ENCODE peak calls at places on chromosomes 13 and 19, in eight cellular contexts. One of them, this sample, is unnamed.

GRCh38 chr13:109397285-109397684 is 389.1 kb downstream of the IRS2 start:
- ATAC-seq in left lung: no peak
- ATAC-seq in activated CD8-positive, alpha-beta memory T cell treated with anti-CD3 and anti-CD28 coated beads, Interleukin-2, amount 10 ng/mL, durations not matched to agents 7 days and 5 days: no peak
- ATAC-seq in psoas muscle: no peak
- ATAC-seq in left ventricle myocardium superior: no peak
- ATAC-seq in activated naive CD4-positive, alpha-beta T cell treated with anti-CD3 and anti-CD28 coated beads, Interleukin-2, amount 50 U/mL, for 72 hours: no peak
- ATAC-seq in activated CD4-positive, CD25-positive, alpha-beta regulatory T cell treated with anti-CD3 and anti-CD28 coated beads, Interleukin-2, amount 50 U/mL, for 24 hours: no peak
- ATAC-seq in natural killer cell: no peak
- ATAC-seq in this sample: no peak

GRCh38 chr19:13015361-13016231 is 20.3 kb downstream of the NFIX start:
- ATAC-seq in left lung: peak
- ATAC-seq in activated CD8-positive, alpha-beta memory T cell treated with anti-CD3 and anti-CD28 coated beads, Interleukin-2, amount 10 ng/mL, durations not matched to agents 7 days and 5 days: no peak
- ATAC-seq in psoas muscle: no peak
- ATAC-seq in left ventricle myocardium superior: no peak
- ATAC-seq in activated naive CD4-positive, alpha-beta T cell treated with anti-CD3 and anti-CD28 coated beads, Interleukin-2, amount 50 U/mL, for 72 hours: no peak
- ATAC-seq in activated CD4-positive, CD25-positive, alpha-beta regulatory T cell treated with anti-CD3 and anti-CD28 coated beads, Interleukin-2, amount 50 U/mL, for 24 hours: no peak
- ATAC-seq in natural killer cell: no peak
- ATAC-seq in this sample: no peak

GRCh38 chr13:42750858-42751257 is 30.5 kb upstream of the FAM216B start:
- ATAC-seq in left lung: no peak
- ATAC-seq in activated CD8-positive, alpha-beta memory T cell treated with anti-CD3 and anti-CD28 coated beads, Interleukin-2, amount 10 ng/mL, durations not matched to agents 7 days and 5 days: no peak
- ATAC-seq in psoas muscle: peak
- ATAC-seq in left ventricle myocardium superior: peak
- ATAC-seq in activated naive CD4-positive, alpha-beta T cell treated with anti-CD3 and anti-CD28 coated beads, Interleukin-2, amount 50 U/mL, for 72 hours: no peak
- ATAC-seq in activated CD4-positive, CD25-positive, alpha-beta regulatory T cell treated with anti-CD3 and anti-CD28 coated beads, Interleukin-2, amount 50 U/mL, for 24 hours: no peak
- ATAC-seq in natural killer cell: no peak
- ATAC-seq in this sample: no peak

GRCh38 chr13:110985570-110985969 is 70.7 kb upstream of the ANKRD10 start:
- ATAC-seq in left lung: no peak
- ATAC-seq in activated CD8-positive, alpha-beta memory T cell treated with anti-CD3 and anti-CD28 coated beads, Interleukin-2, amount 10 ng/mL, durations not matched to agents 7 days and 5 days: no peak
- ATAC-seq in psoas muscle: no peak
- ATAC-seq in left ventricle myocardium superior: no peak
- ATAC-seq in activated naive CD4-positive, alpha-beta T cell treated with anti-CD3 and anti-CD28 coated beads, Interleukin-2, amount 50 U/mL, for 72 hours: no peak
- ATAC-seq in activated CD4-positive, CD25-positive, alpha-beta regulatory T cell treated with anti-CD3 and anti-CD28 coated beads, Interleukin-2, amount 50 U/mL, for 24 hours: no peak
- ATAC-seq in natural killer cell: no peak
- ATAC-seq in this sample: no peak

GRCh38 chr19:35268546-35269424 is at the start of gene USF2:
- ATAC-seq in left lung: peak
- ATAC-seq in activated CD8-positive, alpha-beta memory T cell treated with anti-CD3 and anti-CD28 coated beads, Interleukin-2, amount 10 ng/mL, durations not matched to agents 7 days and 5 days: peak
- ATAC-seq in psoas muscle: peak
- ATAC-seq in left ventricle myocardium superior: peak
- ATAC-seq in activated naive CD4-positive, alpha-beta T cell treated with anti-CD3 and anti-CD28 coated beads, Interleukin-2, amount 50 U/mL, for 72 hours: peak
- ATAC-seq in activated CD4-positive, CD25-positive, alpha-beta regulatory T cell treated with anti-CD3 and anti-CD28 coated beads, Interleukin-2, amount 50 U/mL, for 24 hours: peak
- ATAC-seq in natural killer cell: peak
- ATAC-seq in this sample: peak

GRCh38 chr19:29480507-29480906 is 45.3 kb upstream of the VSTM2B start:
- ATAC-seq in left lung: no peak
- ATAC-seq in activated CD8-positive, alpha-beta memory T cell treated with anti-CD3 and anti-CD28 coated beads, Interleukin-2, amount 10 ng/mL, durations not matched to agents 7 days and 5 days: no peak
- ATAC-seq in psoas muscle: no peak
- ATAC-seq in left ventricle myocardium superior: no peak
- ATAC-seq in activated naive CD4-positive, alpha-beta T cell treated with anti-CD3 and anti-CD28 coated beads, Interleukin-2, amount 50 U/mL, for 72 hours: no peak
- ATAC-seq in activated CD4-positive, CD25-positive, alpha-beta regulatory T cell treated with anti-CD3 and anti-CD28 coated beads, Interleukin-2, amount 50 U/mL, for 24 hours: no peak
- ATAC-seq in natural killer cell: no peak
- ATAC-seq in this sample: no peak

GRCh38 chr19:50224986-50225747 is 21.7 kb downstream of the MYH14 start:
- ATAC-seq in left lung: no peak
- ATAC-seq in activated CD8-positive, alpha-beta memory T cell treated with anti-CD3 and anti-CD28 coated beads, Interleukin-2, amount 10 ng/mL, durations not matched to agents 7 days and 5 days: no peak
- ATAC-seq in psoas muscle: peak
- ATAC-seq in left ventricle myocardium superior: peak
- ATAC-seq in activated naive CD4-positive, alpha-beta T cell treated with anti-CD3 and anti-CD28 coated beads, Interleukin-2, amount 50 U/mL, for 72 hours: no peak
- ATAC-seq in activated CD4-positive, CD25-positive, alpha-beta regulatory T cell treated with anti-CD3 and anti-CD28 coated beads, Interleukin-2, amount 50 U/mL, for 24 hours: no peak
- ATAC-seq in natural killer cell: no peak
- ATAC-seq in this sample: no peak

GRCh38 chr19:39193785-39194184 is 3.0 kb upstream of the NCCRP1 start:
- ATAC-seq in left lung: peak
- ATAC-seq in activated CD8-positive, alpha-beta memory T cell treated with anti-CD3 and anti-CD28 coated beads, Interleukin-2, amount 10 ng/mL, durations not matched to agents 7 days and 5 days: no peak
- ATAC-seq in psoas muscle: no peak
- ATAC-seq in left ventricle myocardium superior: peak
- ATAC-seq in activated naive CD4-positive, alpha-beta T cell treated with anti-CD3 and anti-CD28 coated beads, Interleukin-2, amount 50 U/mL, for 72 hours: no peak
- ATAC-seq in activated CD4-positive, CD25-positive, alpha-beta regulatory T cell treated with anti-CD3 and anti-CD28 coated beads, Interleukin-2, amount 50 U/mL, for 24 hours: no peak
- ATAC-seq in natural killer cell: no peak
- ATAC-seq in this sample: no peak

GRCh38 chr13:99406799-99407201 is 94.5 kb upstream of the TM9SF2 start:
- ATAC-seq in left lung: peak
- ATAC-seq in activated CD8-positive, alpha-beta memory T cell treated with anti-CD3 and anti-CD28 coated beads, Interleukin-2, amount 10 ng/mL, durations not matched to agents 7 days and 5 days: no peak
- ATAC-seq in psoas muscle: no peak
- ATAC-seq in left ventricle myocardium superior: peak
- ATAC-seq in activated naive CD4-positive, alpha-beta T cell treated with anti-CD3 and anti-CD28 coated beads, Interleukin-2, amount 50 U/mL, for 72 hours: no peak
- ATAC-seq in activated CD4-positive, CD25-positive, alpha-beta regulatory T cell treated with anti-CD3 and anti-CD28 coated beads, Interleukin-2, amount 50 U/mL, for 24 hours: no peak
- ATAC-seq in natural killer cell: no peak
- ATAC-seq in this sample: no peak

GRCh38 chr19:28159065-28159464 is 1053.9 kb downstream of the UQCRFS1 start:
- ATAC-seq in left lung: no peak
- ATAC-seq in activated CD8-positive, alpha-beta memory T cell treated with anti-CD3 and anti-CD28 coated beads, Interleukin-2, amount 10 ng/mL, durations not matched to agents 7 days and 5 days: no peak
- ATAC-seq in psoas muscle: no peak
- ATAC-seq in left ventricle myocardium superior: no peak
- ATAC-seq in activated naive CD4-positive, alpha-beta T cell treated with anti-CD3 and anti-CD28 coated beads, Interleukin-2, amount 50 U/mL, for 72 hours: no peak
- ATAC-seq in activated CD4-positive, CD25-positive, alpha-beta regulatory T cell treated with anti-CD3 and anti-CD28 coated beads, Interleukin-2, amount 50 U/mL, for 24 hours: no peak
- ATAC-seq in natural killer cell: no peak
- ATAC-seq in this sample: no peak

GRCh38 chr13:74771964-74772363 is 637.8 kb upstream of the KLF12 start:
- ATAC-seq in left lung: no peak
- ATAC-seq in activated CD8-positive, alpha-beta memory T cell treated with anti-CD3 and anti-CD28 coated beads, Interleukin-2, amount 10 ng/mL, durations not matched to agents 7 days and 5 days: no peak
- ATAC-seq in psoas muscle: no peak
- ATAC-seq in left ventricle myocardium superior: no peak
- ATAC-seq in activated naive CD4-positive, alpha-beta T cell treated with anti-CD3 and anti-CD28 coated beads, Interleukin-2, amount 50 U/mL, for 72 hours: no peak
- ATAC-seq in activated CD4-positive, CD25-positive, alpha-beta regulatory T cell treated with anti-CD3 and anti-CD28 coated beads, Interleukin-2, amount 50 U/mL, for 24 hours: no peak
- ATAC-seq in natural killer cell: no peak
- ATAC-seq in this sample: no peak

GRCh38 chr13:111068009-111068350 is 47.1 kb upstream of the ARHGEF7 start:
- ATAC-seq in left lung: no peak
- ATAC-seq in activated CD8-positive, alpha-beta memory T cell treated with anti-CD3 and anti-CD28 coated beads, Interleukin-2, amount 10 ng/mL, durations not matched to agents 7 days and 5 days: no peak
- ATAC-seq in psoas muscle: no peak
- ATAC-seq in left ventricle myocardium superior: no peak
- ATAC-seq in activated naive CD4-positive, alpha-beta T cell treated with anti-CD3 and anti-CD28 coated beads, Interleukin-2, amount 50 U/mL, for 72 hours: no peak
- ATAC-seq in activated CD4-positive, CD25-positive, alpha-beta regulatory T cell treated with anti-CD3 and anti-CD28 coated beads, Interleukin-2, amount 50 U/mL, for 24 hours: no peak
- ATAC-seq in natural killer cell: no peak
- ATAC-seq in this sample: no peak

GRCh38 chr13:95226932-95227718 is 74.1 kb downstream of the ABCC4 start:
- ATAC-seq in left lung: peak
- ATAC-seq in activated CD8-positive, alpha-beta memory T cell treated with anti-CD3 and anti-CD28 coated beads, Interleukin-2, amount 10 ng/mL, durations not matched to agents 7 days and 5 days: peak
- ATAC-seq in psoas muscle: no peak
- ATAC-seq in left ventricle myocardium superior: peak
- ATAC-seq in activated naive CD4-positive, alpha-beta T cell treated with anti-CD3 and anti-CD28 coated beads, Interleukin-2, amount 50 U/mL, for 72 hours: no peak
- ATAC-seq in activated CD4-positive, CD25-positive, alpha-beta regulatory T cell treated with anti-CD3 and anti-CD28 coated beads, Interleukin-2, amount 50 U/mL, for 24 hours: peak
- ATAC-seq in natural killer cell: peak
- ATAC-seq in this sample: peak

GRCh38 chr13:43074824-43075510 is 51.6 kb downstream of the DNAJC15 start:
- ATAC-seq in left lung: peak
- ATAC-seq in activated CD8-positive, alpha-beta memory T cell treated with anti-CD3 and anti-CD28 coated beads, Interleukin-2, amount 10 ng/mL, durations not matched to agents 7 days and 5 days: peak
- ATAC-seq in psoas muscle: no peak
- ATAC-seq in left ventricle myocardium superior: no peak
- ATAC-seq in activated naive CD4-positive, alpha-beta T cell treated with anti-CD3 and anti-CD28 coated beads, Interleukin-2, amount 50 U/mL, for 72 hours: peak
- ATAC-seq in activated CD4-positive, CD25-positive, alpha-beta regulatory T cell treated with anti-CD3 and anti-CD28 coated beads, Interleukin-2, amount 50 U/mL, for 24 hours: peak
- ATAC-seq in natural killer cell: no peak
- ATAC-seq in this sample: peak

GRCh38 chr19:19217110-19217509 is 5.4 kb downstream of the NCAN start:
- ATAC-seq in left lung: no peak
- ATAC-seq in activated CD8-positive, alpha-beta memory T cell treated with anti-CD3 and anti-CD28 coated beads, Interleukin-2, amount 10 ng/mL, durations not matched to agents 7 days and 5 days: no peak
- ATAC-seq in psoas muscle: no peak
- ATAC-seq in left ventricle myocardium superior: no peak
- ATAC-seq in activated naive CD4-positive, alpha-beta T cell treated with anti-CD3 and anti-CD28 coated beads, Interleukin-2, amount 50 U/mL, for 72 hours: no peak
- ATAC-seq in activated CD4-positive, CD25-positive, alpha-beta regulatory T cell treated with anti-CD3 and anti-CD28 coated beads, Interleukin-2, amount 50 U/mL, for 24 hours: no peak
- ATAC-seq in natural killer cell: no peak
- ATAC-seq in this sample: no peak

GRCh38 chr13:78701383-78701782 is 42.4 kb upstream of the OBI1 start:
- ATAC-seq in left lung: no peak
- ATAC-seq in activated CD8-positive, alpha-beta memory T cell treated with anti-CD3 and anti-CD28 coated beads, Interleukin-2, amount 10 ng/mL, durations not matched to agents 7 days and 5 days: no peak
- ATAC-seq in psoas muscle: no peak
- ATAC-seq in left ventricle myocardium superior: no peak
- ATAC-seq in activated naive CD4-positive, alpha-beta T cell treated with anti-CD3 and anti-CD28 coated beads, Interleukin-2, amount 50 U/mL, for 72 hours: no peak
- ATAC-seq in activated CD4-positive, CD25-positive, alpha-beta regulatory T cell treated with anti-CD3 and anti-CD28 coated beads, Interleukin-2, amount 50 U/mL, for 24 hours: no peak
- ATAC-seq in natural killer cell: no peak
- ATAC-seq in this sample: no peak

GRCh38 chr19:9916719-9917118 is 19.6 kb downstream of the OLFM2 start:
- ATAC-seq in left lung: no peak
- ATAC-seq in activated CD8-positive, alpha-beta memory T cell treated with anti-CD3 and anti-CD28 coated beads, Interleukin-2, amount 10 ng/mL, durations not matched to agents 7 days and 5 days: no peak
- ATAC-seq in psoas muscle: no peak
- ATAC-seq in left ventricle myocardium superior: no peak
- ATAC-seq in activated naive CD4-positive, alpha-beta T cell treated with anti-CD3 and anti-CD28 coated beads, Interleukin-2, amount 50 U/mL, for 72 hours: no peak
- ATAC-seq in activated CD4-positive, CD25-positive, alpha-beta regulatory T cell treated with anti-CD3 and anti-CD28 coated beads, Interleukin-2, amount 50 U/mL, for 24 hours: no peak
- ATAC-seq in natural killer cell: no peak
- ATAC-seq in this sample: peak

GRCh38 chr13:98536729-98537128 is 40.2 kb downstream of the STK24 start:
- ATAC-seq in left lung: no peak
- ATAC-seq in activated CD8-positive, alpha-beta memory T cell treated with anti-CD3 and anti-CD28 coated beads, Interleukin-2, amount 10 ng/mL, durations not matched to agents 7 days and 5 days: no peak
- ATAC-seq in psoas muscle: peak
- ATAC-seq in left ventricle myocardium superior: peak
- ATAC-seq in activated naive CD4-positive, alpha-beta T cell treated with anti-CD3 and anti-CD28 coated beads, Interleukin-2, amount 50 U/mL, for 72 hours: no peak
- ATAC-seq in activated CD4-positive, CD25-positive, alpha-beta regulatory T cell treated with anti-CD3 and anti-CD28 coated beads, Interleukin-2, amount 50 U/mL, for 24 hours: no peak
- ATAC-seq in natural killer cell: no peak
- ATAC-seq in this sample: peak

GRCh38 chr19:48695743-48696352 is at the start of gene FUT2:
- ATAC-seq in left lung: peak
- ATAC-seq in activated CD8-positive, alpha-beta memory T cell treated with anti-CD3 and anti-CD28 coated beads, Interleukin-2, amount 10 ng/mL, durations not matched to agents 7 days and 5 days: no peak
- ATAC-seq in psoas muscle: no peak
- ATAC-seq in left ventricle myocardium superior: peak
- ATAC-seq in activated naive CD4-positive, alpha-beta T cell treated with anti-CD3 and anti-CD28 coated beads, Interleukin-2, amount 50 U/mL, for 72 hours: no peak
- ATAC-seq in activated CD4-positive, CD25-positive, alpha-beta regulatory T cell treated with anti-CD3 and anti-CD28 coated beads, Interleukin-2, amount 50 U/mL, for 24 hours: no peak
- ATAC-seq in natural killer cell: no peak
- ATAC-seq in this sample: no peak

GRCh38 chr13:71359641-71360040 is 507.4 kb downstream of the DACH1 start:
- ATAC-seq in left lung: no peak
- ATAC-seq in activated CD8-positive, alpha-beta memory T cell treated with anti-CD3 and anti-CD28 coated beads, Interleukin-2, amount 10 ng/mL, durations not matched to agents 7 days and 5 days: no peak
- ATAC-seq in psoas muscle: no peak
- ATAC-seq in left ventricle myocardium superior: no peak
- ATAC-seq in activated naive CD4-positive, alpha-beta T cell treated with anti-CD3 and anti-CD28 coated beads, Interleukin-2, amount 50 U/mL, for 72 hours: no peak
- ATAC-seq in activated CD4-positive, CD25-positive, alpha-beta regulatory T cell treated with anti-CD3 and anti-CD28 coated beads, Interleukin-2, amount 50 U/mL, for 24 hours: no peak
- ATAC-seq in natural killer cell: no peak
- ATAC-seq in this sample: no peak

GRCh38 chr19:11404588-11405258 is 14.4 kb downstream of the RGL3 start:
- ATAC-seq in left lung: no peak
- ATAC-seq in activated CD8-positive, alpha-beta memory T cell treated with anti-CD3 and anti-CD28 coated beads, Interleukin-2, amount 10 ng/mL, durations not matched to agents 7 days and 5 days: no peak
- ATAC-seq in psoas muscle: no peak
- ATAC-seq in left ventricle myocardium superior: peak
- ATAC-seq in activated naive CD4-positive, alpha-beta T cell treated with anti-CD3 and anti-CD28 coated beads, Interleukin-2, amount 50 U/mL, for 72 hours: no peak
- ATAC-seq in activated CD4-positive, CD25-positive, alpha-beta regulatory T cell treated with anti-CD3 and anti-CD28 coated beads, Interleukin-2, amount 50 U/mL, for 24 hours: no peak
- ATAC-seq in natural killer cell: no peak
- ATAC-seq in this sample: no peak

GRCh38 chr13:33007950-33008349 is 8.3 kb upstream of the KL start:
- ATAC-seq in left lung: no peak
- ATAC-seq in activated CD8-positive, alpha-beta memory T cell treated with anti-CD3 and anti-CD28 coated beads, Interleukin-2, amount 10 ng/mL, durations not matched to agents 7 days and 5 days: no peak
- ATAC-seq in psoas muscle: no peak
- ATAC-seq in left ventricle myocardium superior: no peak
- ATAC-seq in activated naive CD4-positive, alpha-beta T cell treated with anti-CD3 and anti-CD28 coated beads, Interleukin-2, amount 50 U/mL, for 72 hours: no peak
- ATAC-seq in activated CD4-positive, CD25-positive, alpha-beta regulatory T cell treated with anti-CD3 and anti-CD28 coated beads, Interleukin-2, amount 50 U/mL, for 24 hours: no peak
- ATAC-seq in natural killer cell: no peak
- ATAC-seq in this sample: no peak

GRCh38 chr19:20968092-20968491 is 45.0 kb downstream of the ZNF85 start:
- ATAC-seq in left lung: no peak
- ATAC-seq in activated CD8-positive, alpha-beta memory T cell treated with anti-CD3 and anti-CD28 coated beads, Interleukin-2, amount 10 ng/mL, durations not matched to agents 7 days and 5 days: no peak
- ATAC-seq in psoas muscle: no peak
- ATAC-seq in left ventricle myocardium superior: no peak
- ATAC-seq in activated naive CD4-positive, alpha-beta T cell treated with anti-CD3 and anti-CD28 coated beads, Interleukin-2, amount 50 U/mL, for 72 hours: peak
- ATAC-seq in activated CD4-positive, CD25-positive, alpha-beta regulatory T cell treated with anti-CD3 and anti-CD28 coated beads, Interleukin-2, amount 50 U/mL, for 24 hours: peak
- ATAC-seq in natural killer cell: no peak
- ATAC-seq in this sample: no peak

GRCh38 chr13:99058527-99059495 is 80.9 kb upstream of the DOCK9 start:
- ATAC-seq in left lung: peak
- ATAC-seq in activated CD8-positive, alpha-beta memory T cell treated with anti-CD3 and anti-CD28 coated beads, Interleukin-2, amount 10 ng/mL, durations not matched to agents 7 days and 5 days: no peak
- ATAC-seq in psoas muscle: no peak
- ATAC-seq in left ventricle myocardium superior: peak
- ATAC-seq in activated naive CD4-positive, alpha-beta T cell treated with anti-CD3 and anti-CD28 coated beads, Interleukin-2, amount 50 U/mL, for 72 hours: no peak
- ATAC-seq in activated CD4-positive, CD25-positive, alpha-beta regulatory T cell treated with anti-CD3 and anti-CD28 coated beads, Interleukin-2, amount 50 U/mL, for 24 hours: no peak
- ATAC-seq in natural killer cell: peak
- ATAC-seq in this sample: peak

GRCh38 chr13:30504081-30504480 is 38.3 kb upstream of the HMGB1 start:
- ATAC-seq in left lung: no peak
- ATAC-seq in activated CD8-positive, alpha-beta memory T cell treated with anti-CD3 and anti-CD28 coated beads, Interleukin-2, amount 10 ng/mL, durations not matched to agents 7 days and 5 days: peak
- ATAC-seq in psoas muscle: no peak
- ATAC-seq in left ventricle myocardium superior: no peak
- ATAC-seq in activated naive CD4-positive, alpha-beta T cell treated with anti-CD3 and anti-CD28 coated beads, Interleukin-2, amount 50 U/mL, for 72 hours: peak
- ATAC-seq in activated CD4-positive, CD25-positive, alpha-beta regulatory T cell treated with anti-CD3 and anti-CD28 coated beads, Interleukin-2, amount 50 U/mL, for 24 hours: peak
- ATAC-seq in natural killer cell: peak
- ATAC-seq in this sample: no peak

GRCh38 chr19:49800771-49801170 is 12.3 kb downstream of the FUZ start:
- ATAC-seq in left lung: no peak
- ATAC-seq in activated CD8-positive, alpha-beta memory T cell treated with anti-CD3 and anti-CD28 coated beads, Interleukin-2, amount 10 ng/mL, durations not matched to agents 7 days and 5 days: no peak
- ATAC-seq in psoas muscle: no peak
- ATAC-seq in left ventricle myocardium superior: no peak
- ATAC-seq in activated naive CD4-positive, alpha-beta T cell treated with anti-CD3 and anti-CD28 coated beads, Interleukin-2, amount 50 U/mL, for 72 hours: no peak
- ATAC-seq in activated CD4-positive, CD25-positive, alpha-beta regulatory T cell treated with anti-CD3 and anti-CD28 coated beads, Interleukin-2, amount 50 U/mL, for 24 hours: no peak
- ATAC-seq in natural killer cell: no peak
- ATAC-seq in this sample: no peak

GRCh38 chr19:29372461-29372860 is 153.3 kb upstream of the VSTM2B start:
- ATAC-seq in left lung: no peak
- ATAC-seq in activated CD8-positive, alpha-beta memory T cell treated with anti-CD3 and anti-CD28 coated beads, Interleukin-2, amount 10 ng/mL, durations not matched to agents 7 days and 5 days: no peak
- ATAC-seq in psoas muscle: no peak
- ATAC-seq in left ventricle myocardium superior: no peak
- ATAC-seq in activated naive CD4-positive, alpha-beta T cell treated with anti-CD3 and anti-CD28 coated beads, Interleukin-2, amount 50 U/mL, for 72 hours: no peak
- ATAC-seq in activated CD4-positive, CD25-positive, alpha-beta regulatory T cell treated with anti-CD3 and anti-CD28 coated beads, Interleukin-2, amount 50 U/mL, for 24 hours: no peak
- ATAC-seq in natural killer cell: no peak
- ATAC-seq in this sample: no peak

GRCh38 chr13:45674908-45675307 is 27.2 kb upstream of the CBY2 start:
- ATAC-seq in left lung: no peak
- ATAC-seq in activated CD8-positive, alpha-beta memory T cell treated with anti-CD3 and anti-CD28 coated beads, Interleukin-2, amount 10 ng/mL, durations not matched to agents 7 days and 5 days: no peak
- ATAC-seq in psoas muscle: no peak
- ATAC-seq in left ventricle myocardium superior: no peak
- ATAC-seq in activated naive CD4-positive, alpha-beta T cell treated with anti-CD3 and anti-CD28 coated beads, Interleukin-2, amount 50 U/mL, for 72 hours: no peak
- ATAC-seq in activated CD4-positive, CD25-positive, alpha-beta regulatory T cell treated with anti-CD3 and anti-CD28 coated beads, Interleukin-2, amount 50 U/mL, for 24 hours: no peak
- ATAC-seq in natural killer cell: no peak
- ATAC-seq in this sample: no peak

GRCh38 chr13:32901994-32902780 is 114.0 kb upstream of the KL start:
- ATAC-seq in left lung: no peak
- ATAC-seq in activated CD8-positive, alpha-beta memory T cell treated with anti-CD3 and anti-CD28 coated beads, Interleukin-2, amount 10 ng/mL, durations not matched to agents 7 days and 5 days: no peak
- ATAC-seq in psoas muscle: peak
- ATAC-seq in left ventricle myocardium superior: peak
- ATAC-seq in activated naive CD4-positive, alpha-beta T cell treated with anti-CD3 and anti-CD28 coated beads, Interleukin-2, amount 50 U/mL, for 72 hours: no peak
- ATAC-seq in activated CD4-positive, CD25-positive, alpha-beta regulatory T cell treated with anti-CD3 and anti-CD28 coated beads, Interleukin-2, amount 50 U/mL, for 24 hours: no peak
- ATAC-seq in natural killer cell: no peak
- ATAC-seq in this sample: no peak

GRCh38 chr19:7705387-7706187 is 3.7 kb upstream of the FCER2 start:
- ATAC-seq in left lung: peak
- ATAC-seq in activated CD8-positive, alpha-beta memory T cell treated with anti-CD3 and anti-CD28 coated beads, Interleukin-2, amount 10 ng/mL, durations not matched to agents 7 days and 5 days: peak
- ATAC-seq in psoas muscle: no peak
- ATAC-seq in left ventricle myocardium superior: peak
- ATAC-seq in activated naive CD4-positive, alpha-beta T cell treated with anti-CD3 and anti-CD28 coated beads, Interleukin-2, amount 50 U/mL, for 72 hours: peak
- ATAC-seq in activated CD4-positive, CD25-positive, alpha-beta regulatory T cell treated with anti-CD3 and anti-CD28 coated beads, Interleukin-2, amount 50 U/mL, for 24 hours: peak
- ATAC-seq in natural killer cell: peak
- ATAC-seq in this sample: peak

GRCh38 chr19:3658004-3658822 is 31.6 kb upstream of the CACTIN start:
- ATAC-seq in left lung: no peak
- ATAC-seq in activated CD8-positive, alpha-beta memory T cell treated with anti-CD3 and anti-CD28 coated beads, Interleukin-2, amount 10 ng/mL, durations not matched to agents 7 days and 5 days: no peak
- ATAC-seq in psoas muscle: peak
- ATAC-seq in left ventricle myocardium superior: peak
- ATAC-seq in activated naive CD4-positive, alpha-beta T cell treated with anti-CD3 and anti-CD28 coated beads, Interleukin-2, amount 50 U/mL, for 72 hours: no peak
- ATAC-seq in activated CD4-positive, CD25-positive, alpha-beta regulatory T cell treated with anti-CD3 and anti-CD28 coated beads, Interleukin-2, amount 50 U/mL, for 24 hours: no peak
- ATAC-seq in natural killer cell: no peak
- ATAC-seq in this sample: no peak

GRCh38 chr13:27658569-27658968 is 36.9 kb downstream of the POLR1D start:
- ATAC-seq in left lung: no peak
- ATAC-seq in activated CD8-positive, alpha-beta memory T cell treated with anti-CD3 and anti-CD28 coated beads, Interleukin-2, amount 10 ng/mL, durations not matched to agents 7 days and 5 days: no peak
- ATAC-seq in psoas muscle: no peak
- ATAC-seq in left ventricle myocardium superior: no peak
- ATAC-seq in activated naive CD4-positive, alpha-beta T cell treated with anti-CD3 and anti-CD28 coated beads, Interleukin-2, amount 50 U/mL, for 72 hours: no peak
- ATAC-seq in activated CD4-positive, CD25-positive, alpha-beta regulatory T cell treated with anti-CD3 and anti-CD28 coated beads, Interleukin-2, amount 50 U/mL, for 24 hours: no peak
- ATAC-seq in natural killer cell: no peak
- ATAC-seq in this sample: no peak

GRCh38 chr13:107185889-107186288 is 618.0 kb upstream of the ARGLU1 start:
- ATAC-seq in left lung: no peak
- ATAC-seq in activated CD8-positive, alpha-beta memory T cell treated with anti-CD3 and anti-CD28 coated beads, Interleukin-2, amount 10 ng/mL, durations not matched to agents 7 days and 5 days: no peak
- ATAC-seq in psoas muscle: no peak
- ATAC-seq in left ventricle myocardium superior: no peak
- ATAC-seq in activated naive CD4-positive, alpha-beta T cell treated with anti-CD3 and anti-CD28 coated beads, Interleukin-2, amount 50 U/mL, for 72 hours: no peak
- ATAC-seq in activated CD4-positive, CD25-positive, alpha-beta regulatory T cell treated with anti-CD3 and anti-CD28 coated beads, Interleukin-2, amount 50 U/mL, for 24 hours: no peak
- ATAC-seq in natural killer cell: no peak
- ATAC-seq in this sample: no peak

GRCh38 chr13:38093425-38093824 is 223.9 kb upstream of the TRPC4 start:
- ATAC-seq in left lung: no peak
- ATAC-seq in activated CD8-positive, alpha-beta memory T cell treated with anti-CD3 and anti-CD28 coated beads, Interleukin-2, amount 10 ng/mL, durations not matched to agents 7 days and 5 days: no peak
- ATAC-seq in psoas muscle: no peak
- ATAC-seq in left ventricle myocardium superior: no peak
- ATAC-seq in activated naive CD4-positive, alpha-beta T cell treated with anti-CD3 and anti-CD28 coated beads, Interleukin-2, amount 50 U/mL, for 72 hours: no peak
- ATAC-seq in activated CD4-positive, CD25-positive, alpha-beta regulatory T cell treated with anti-CD3 and anti-CD28 coated beads, Interleukin-2, amount 50 U/mL, for 24 hours: no peak
- ATAC-seq in natural killer cell: no peak
- ATAC-seq in this sample: no peak